ENCODE peak calls at places on chromosome 14, in ten cellular contexts. H, O, N, M, D, A, P, X, C and L are unnamed samples.

GRCh38 chr14:27528328-27528727 is 930.5 kb upstream of the NOVA1 start:
- DNase-seq in H (peak; percentile 62), O (peak; percentile 11), N (no peak), M (peak; percentile 17), D (peak; percentile 9), A (peak; percentile 50), P (peak; percentile 43), X (no peak), C (no peak), L (no peak)

GRCh38 chr14:68285421-68286179 is 466.0 kb downstream of the RAD51B start:
- DNase-seq in H (no peak), O (no peak), N (peak; percentile 66), M (no peak), D (no peak), A (no peak), P (no peak), X (no peak), C (no peak), L (no peak)

GRCh38 chr14:23054000-23054811 is 3.1 kb downstream of the CDH24 start:
- DNase-seq in H (peak; percentile 39), O (no peak), N (peak; percentile 31), M (no peak), D (peak; percentile 59), A (no peak), P (no peak), X (peak; percentile 62), C (no peak), L (peak; percentile 53)

GRCh38 chr14:54651018-54651351 is 84.1 kb downstream of the SAMD4A start:
- DNase-seq in H (no peak), O (no peak), N (no peak), M (no peak), D (no peak), A (no peak), P (no peak), X (no peak), C (no peak), L (no peak)

GRCh38 chr14:68199465-68200145 is 380.0 kb downstream of the RAD51B start:
- DNase-seq in H (peak; percentile 86), O (no peak), N (no peak), M (no peak), D (peak; percentile 16), A (no peak), P (peak; percentile 79), X (no peak), C (no peak), L (no peak)

GRCh38 chr14:38065101-38065762 is 142.5 kb upstream of the SSTR1 start:
- DNase-seq in H (no peak), O (peak; percentile 11), N (peak; percentile 9), M (no peak), D (no peak), A (no peak), P (no peak), X (peak; percentile 13), C (no peak), L (no peak)

GRCh38 chr14:31556191-31556590 is 5.0 kb upstream of the NUBPL start:
- DNase-seq in H (no peak), O (no peak), N (no peak), M (no peak), D (no peak), A (no peak), P (no peak), X (no peak), C (no peak), L (no peak)

GRCh38 chr14:101554991-101555668 is 6.2 kb upstream of the DIO3 start:
- DNase-seq in H (no peak), O (no peak), N (no peak), M (no peak), D (no peak), A (no peak), P (no peak), X (no peak), C (no peak), L (no peak)

GRCh38 chr14:83798421-83798820 is 1731.5 kb upstream of the FLRT2 start:
- DNase-seq in H (no peak), O (no peak), N (no peak), M (no peak), D (no peak), A (no peak), P (no peak), X (no peak), C (no peak), L (no peak)

GRCh38 chr14:97065305-97066067 is 268.3 kb downstream of the VRK1 start:
- DNase-seq in H (no peak), O (no peak), N (no peak), M (no peak), D (no peak), A (no peak), P (no peak), X (no peak), C (no peak), L (no peak)

GRCh38 chr14:29803045-29803444 is 124.6 kb downstream of the PRKD1 start:
- DNase-seq in H (no peak), O (no peak), N (no peak), M (no peak), D (no peak), A (no peak), P (no peak), X (no peak), C (no peak), L (no peak)

GRCh38 chr14:97270308-97270707 is 473.1 kb downstream of the VRK1 start:
- DNase-seq in H (no peak), O (no peak), N (no peak), M (no peak), D (no peak), A (no peak), P (peak; percentile 11), X (no peak), C (no peak), L (no peak)

GRCh38 chr14:69289811-69290520 is 30.0 kb downstream of the GALNT16 start:
- DNase-seq in H (no peak), O (no peak), N (no peak), M (no peak), D (no peak), A (no peak), P (no peak), X (no peak), C (no peak), L (no peak)

GRCh38 chr14:102125546-102125945 is 14.2 kb upstream of the WDR20 start:
- DNase-seq in H (no peak), O (no peak), N (no peak), M (no peak), D (no peak), A (no peak), P (no peak), X (no peak), C (no peak), L (no peak)

GRCh38 chr14:104860414-104860813 is 4.7 kb upstream of the CEP170B start:
- DNase-seq in H (no peak), O (no peak), N (no peak), M (no peak), D (no peak), A (no peak), P (no peak), X (no peak), C (no peak), L (no peak)

GRCh38 chr14:63770187-63770807 is 42.4 kb upstream of the SGPP1 start:
- DNase-seq in H (peak; percentile 21), O (peak; percentile 54), N (peak; percentile 14), M (no peak), D (peak; percentile 15), A (peak; percentile 43), P (peak; percentile 57), X (no peak), C (no peak), L (peak; percentile 49)